ENCODE peak calls at places on chromosome 22, in four cellular contexts. H, N, O and S are unnamed samples.

GRCh38 chr22:22374579-22374978 is 130.0 kb downstream of the VPREB1 start:
- DNase-seq in O (no peak), N (no peak), H (no peak), S (no peak)

GRCh38 chr22:22591348-22592299 is 32.6 kb upstream of the PRAME start:
- DNase-seq in N (no peak), H (no peak), O (no peak), S (no peak)

GRCh38 chr22:23424031-23424430 is 156.1 kb downstream of the IGLL1 start:
- DNase-seq in O (no peak), H (no peak), N (no peak), S (no peak)

GRCh38 chr22:30643055-30643875 is 7.7 kb downstream of the SLC35E4 start:
- DNase-seq in H (no peak), O (no peak), N (no peak), S (peak)

GRCh38 chr22:38284042-38284402 is 11.2 kb upstream of the TMEM184B start:
- DNase-seq in H (no peak), N (no peak), O (no peak), S (no peak)

GRCh38 chr22:43152001-43152354 is 619 bp downstream of the TSPO start:
- DNase-seq in O (no peak), N (no peak), H (no peak), S (no peak)

GRCh38 chr22:18929459-18929858 is 6.6 kb downstream of the PRODH start:
- DNase-seq in O (no peak), N (no peak), H (no peak), S (no peak)

GRCh38 chr22:21995660-21996059 is 13.1 kb upstream of the TOP3B start:
- DNase-seq in N (no peak), H (no peak), O (no peak), S (no peak)

GRCh38 chr22:43186272-43187170 is at the start of gene TTLL12:
- DNase-seq in N (no peak), H (peak), O (peak), S (peak)

GRCh38 chr22:40178417-40179409 is 988 bp downstream of the TNRC6B start:
- DNase-seq in N (no peak), O (peak), H (no peak), S (no peak)

GRCh38 chr22:35403356-35403755 is 3.4 kb downstream of the MCM5 start:
- DNase-seq in N (no peak), H (no peak), O (no peak), S (no peak)

GRCh38 chr22:22897947-22898346 is 10.3 kb downstream of the IGLL5 start:
- DNase-seq in H (no peak), O (no peak), N (peak), S (no peak)

DNA sequence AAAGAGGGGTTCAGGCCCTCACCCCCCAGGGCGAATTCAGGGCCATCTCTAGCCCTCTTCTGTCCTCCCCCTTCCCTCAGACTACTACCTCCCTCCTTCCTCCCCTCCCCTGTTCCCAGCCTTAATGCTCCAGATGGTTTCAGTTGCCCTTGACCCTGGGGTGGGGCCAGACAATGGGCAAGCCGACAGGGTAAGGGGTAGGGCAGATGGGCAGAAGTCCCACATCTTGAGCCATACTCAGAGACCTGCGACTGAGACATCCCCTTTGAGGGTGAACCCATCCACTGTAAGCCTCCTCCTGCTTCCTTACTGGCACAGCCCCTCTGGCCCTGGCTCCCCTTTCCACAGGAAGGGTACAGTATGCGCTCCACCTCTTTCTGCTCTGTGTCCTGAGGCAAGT is 1.9 kb downstream of the RHBDD3 start:
- DNase-seq in N (no peak), H (no peak), O (no peak), S (no peak)
- H3K4me3 ChIP-seq in N (no peak), H (no peak), O (no peak), S (no peak)

GRCh38 chr22:46797355-46797754 is 34.9 kb downstream of the TBC1D22A start:
- DNase-seq in O (no peak), N (no peak), H (no peak), S (no peak)
- TF ChIP-seq CTCF in O (no peak), N (no peak), H (peak), S (no peak)

GRCh38 chr22:41366323-41367014 is 15.3 kb upstream of the TEF start:
- DNase-seq in O (no peak), H (no peak), N (no peak), S (no peak)

GRCh38 chr22:41368543-41368817 is 13.3 kb upstream of the TEF start:
- DNase-seq in H (no peak), N (no peak), O (no peak), S (no peak)

GRCh38 chr22:41367680-41368542 is 13.8 kb upstream of the TEF start:
- DNase-seq in H (peak), N (no peak), O (peak), S (peak)

GRCh38 chr22:41365425-41365824 is 16.3 kb upstream of the TEF start:
- DNase-seq in N (no peak), H (no peak), O (no peak), S (no peak)

DNA sequence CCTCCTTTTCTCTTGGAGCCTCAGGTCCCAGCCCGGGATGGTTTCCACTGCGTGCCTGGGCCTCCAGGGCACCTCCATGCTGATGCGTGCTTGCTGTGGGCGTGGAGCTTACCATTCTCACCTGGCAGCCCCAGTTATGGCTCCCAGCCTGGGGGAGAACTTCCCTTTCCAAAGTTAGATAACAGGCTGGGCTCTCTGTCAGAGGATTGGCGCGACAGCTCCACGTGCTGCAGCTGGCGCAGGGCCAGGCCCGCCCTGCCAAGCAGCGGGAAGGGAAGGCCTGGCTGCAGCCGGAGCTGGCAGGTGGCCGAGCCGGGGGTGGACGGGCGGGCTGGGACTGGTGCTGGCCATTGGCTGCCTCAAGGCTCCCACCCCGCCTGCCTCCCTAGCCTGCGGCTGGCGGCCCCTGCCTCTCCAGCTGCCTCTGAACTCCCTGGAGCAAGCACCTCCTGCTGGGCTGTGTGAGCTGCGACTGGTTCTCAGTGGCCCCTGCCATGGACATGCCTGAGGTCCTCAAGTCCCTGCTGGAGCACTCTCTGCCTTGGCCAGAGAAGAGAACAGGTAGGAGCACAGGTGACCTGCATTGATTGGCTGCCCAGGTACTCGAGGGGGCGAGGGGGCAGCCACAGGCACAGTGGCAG is 14.6 kb upstream of the TEF start:
- DNase-seq in O (peak), H (peak), N (peak), S (peak)
- TF ChIP-seq POLR2A in O (peak), H (peak), N (no peak), S (peak)

GRCh38 chr22:50675553-50676199 is 3.1 kb downstream of the SHANK3 start:
- DNase-seq in N (no peak), O (no peak), H (no peak), S (no peak)
- H3K4me3 ChIP-seq in N (peak), O (no peak), H (no peak), S (peak)

DNA sequence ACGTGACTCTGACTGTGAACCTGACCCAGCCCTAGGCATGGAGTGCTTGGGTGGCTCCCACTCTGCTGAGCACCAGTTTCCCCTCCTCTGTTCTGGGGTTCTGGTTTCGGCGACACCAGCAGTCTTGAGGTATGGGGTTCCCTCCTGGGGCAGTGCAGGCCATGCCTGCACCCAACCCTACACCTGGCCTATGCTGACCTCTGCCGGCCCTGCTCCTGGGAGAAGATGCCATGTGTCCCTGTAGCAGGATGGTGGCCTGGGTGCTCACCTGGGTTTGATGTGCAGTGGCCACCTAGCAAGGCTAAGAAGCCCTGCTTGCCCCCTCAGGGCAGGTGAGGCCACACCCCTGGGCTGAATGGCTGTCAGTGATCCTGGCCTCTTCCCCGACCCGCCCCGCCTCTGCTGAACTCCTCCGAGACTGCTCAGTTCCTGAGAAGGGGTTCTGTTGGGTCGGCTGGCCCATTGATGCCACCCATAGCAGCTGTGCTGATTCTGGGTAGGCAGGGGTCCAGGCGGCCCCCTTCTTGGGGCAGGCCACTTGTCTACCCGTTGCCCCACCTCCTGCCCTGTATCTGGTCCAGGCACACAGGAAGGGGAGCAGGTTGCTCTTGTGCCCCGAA is 2.4 kb downstream of the ZDHHC8 start:
- DNase-seq in O (no peak), N (no peak), H (no peak), S (no peak)
- TF ChIP-seq CTCF in O (no peak), N (no peak), H (no peak), S (no peak)

DNA sequence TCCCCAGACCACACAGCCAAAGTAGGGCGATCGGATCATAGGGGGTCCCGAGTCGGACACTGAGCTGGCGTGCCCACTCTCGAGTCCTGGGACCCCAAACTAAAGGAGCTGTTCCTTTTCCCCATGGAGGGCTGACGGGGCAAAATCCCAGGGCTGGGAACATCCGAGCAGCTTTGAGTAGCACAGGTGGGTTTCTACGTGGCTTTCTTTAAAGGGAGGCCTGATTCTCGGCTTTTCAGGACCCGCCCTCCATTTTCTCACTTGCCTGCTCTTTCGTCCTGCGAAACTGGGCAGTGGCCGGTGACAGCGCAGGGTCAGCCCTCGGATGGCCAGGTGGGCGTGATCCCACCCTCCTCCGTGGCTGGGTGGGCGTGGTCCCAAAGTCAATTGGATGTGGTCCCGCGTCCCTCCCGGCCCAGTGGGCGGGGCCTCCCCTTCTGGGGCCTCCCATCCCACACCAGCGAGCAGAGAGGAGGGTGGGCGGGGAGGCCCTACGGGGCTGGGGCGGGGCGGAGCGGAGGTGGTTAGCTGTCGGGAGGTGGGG is 17.5 kb upstream of the TXNRD2 start:
- DNase-seq in H (peak), N (peak), O (peak), S (peak)
- TF ChIP-seq POLR2A in H (peak), N (no peak), O (no peak), S (no peak)

DNA sequence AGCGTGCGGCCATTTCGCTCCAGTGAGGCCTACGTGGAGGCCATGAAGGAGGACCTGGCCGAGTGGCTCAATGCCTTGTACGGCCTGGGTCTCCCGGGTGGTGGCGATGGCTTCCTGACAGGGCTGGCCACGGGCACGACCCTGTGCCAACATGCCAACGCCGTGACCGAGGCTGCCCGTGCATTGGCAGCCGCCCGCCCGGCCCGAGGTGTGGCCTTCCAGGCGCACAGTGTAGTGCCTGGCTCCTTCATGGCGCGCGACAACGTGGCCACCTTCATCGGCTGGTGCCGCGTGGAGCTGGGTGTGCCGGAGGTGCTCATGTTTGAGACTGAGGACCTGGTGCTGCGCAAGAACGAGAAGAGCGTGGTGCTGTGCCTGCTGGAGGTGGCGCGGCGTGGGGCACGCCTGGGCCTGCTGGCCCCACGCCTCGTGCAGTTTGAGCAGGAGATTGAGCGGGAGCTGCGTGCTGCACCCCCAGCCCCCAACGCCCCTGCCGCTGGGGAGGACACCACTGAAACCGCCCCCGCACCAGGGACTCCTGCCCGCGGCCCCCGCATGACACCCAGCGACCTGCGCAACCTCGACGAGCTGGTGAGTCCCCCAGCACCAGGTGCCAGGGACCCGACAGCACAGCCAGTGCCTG is 1.8 kb downstream of the GAS2L1 start:
- DNase-seq in O (no peak), N (no peak), H (no peak), S (no peak)
- H3K4me3 ChIP-seq in O (peak), N (peak), H (no peak), S (peak)